ENCODE peak calls at places on chromosomes 3 and 15, in five cellular contexts. One of them, this sample, is unnamed.

GRCh38 chr3:66014056-66014455 is 24.7 kb downstream of the MAGI1 start:
- DNase-seq in T follicular helper cell: no peak
- DNase-seq in NCI-H226: no peak
- DNase-seq in WTC11: no peak
- DNase-seq in activated CD8-positive, alpha-beta T cell treated with anti-CD3 and anti-CD28 coated beads for 36 hours: no peak
- DNase-seq in this sample: no peak

GRCh38 chr15:70284438-70285214 is 186.9 kb upstream of the TLE3 start:
- DNase-seq in T follicular helper cell: no peak
- DNase-seq in NCI-H226: peak
- DNase-seq in WTC11: no peak
- DNase-seq in activated CD8-positive, alpha-beta T cell treated with anti-CD3 and anti-CD28 coated beads for 36 hours: no peak
- DNase-seq in this sample: peak

GRCh38 chr15:58308742-58309355 is 122.9 kb upstream of the LIPC start:
- DNase-seq in T follicular helper cell: no peak
- DNase-seq in NCI-H226: no peak
- DNase-seq in WTC11: no peak
- DNase-seq in activated CD8-positive, alpha-beta T cell treated with anti-CD3 and anti-CD28 coated beads for 36 hours: no peak
- DNase-seq in this sample: no peak

GRCh38 chr3:37993811-37994638 is 3.4 kb downstream of the VILL start:
- DNase-seq in T follicular helper cell: peak
- DNase-seq in NCI-H226: peak
- DNase-seq in WTC11: peak
- DNase-seq in activated CD8-positive, alpha-beta T cell treated with anti-CD3 and anti-CD28 coated beads for 36 hours: peak
- DNase-seq in this sample: peak

GRCh38 chr15:79431636-79432344 is at the start of gene MINAR1:
- DNase-seq in T follicular helper cell: no peak
- DNase-seq in NCI-H226: no peak
- DNase-seq in WTC11: peak
- DNase-seq in activated CD8-positive, alpha-beta T cell treated with anti-CD3 and anti-CD28 coated beads for 36 hours: peak
- DNase-seq in this sample: no peak

GRCh38 chr3:8742921-8743605 is 9.5 kb downstream of the CAV3 start:
- DNase-seq in T follicular helper cell: no peak
- DNase-seq in NCI-H226: peak
- DNase-seq in WTC11: no peak
- DNase-seq in activated CD8-positive, alpha-beta T cell treated with anti-CD3 and anti-CD28 coated beads for 36 hours: no peak
- DNase-seq in this sample: no peak

GRCh38 chr3:182078929-182079328 is 367.2 kb downstream of the SOX2 start:
- DNase-seq in T follicular helper cell: no peak
- DNase-seq in NCI-H226: no peak
- DNase-seq in WTC11: no peak
- DNase-seq in activated CD8-positive, alpha-beta T cell treated with anti-CD3 and anti-CD28 coated beads for 36 hours: no peak
- DNase-seq in this sample: no peak

GRCh38 chr15:74988007-74988800 is 7.2 kb upstream of the SCAMP5 start:
- DNase-seq in T follicular helper cell: no peak
- DNase-seq in NCI-H226: peak
- DNase-seq in WTC11: peak
- DNase-seq in activated CD8-positive, alpha-beta T cell treated with anti-CD3 and anti-CD28 coated beads for 36 hours: peak
- DNase-seq in this sample: peak

GRCh38 chr15:91200101-91200754 is 100.2 kb downstream of the SV2B start:
- DNase-seq in T follicular helper cell: no peak
- DNase-seq in NCI-H226: no peak
- DNase-seq in WTC11: no peak
- DNase-seq in activated CD8-positive, alpha-beta T cell treated with anti-CD3 and anti-CD28 coated beads for 36 hours: no peak
- DNase-seq in this sample: no peak

GRCh38 chr3:158532099-158532734 is 38.8 kb upstream of the MLF1 start:
- DNase-seq in T follicular helper cell: no peak
- DNase-seq in NCI-H226: peak
- DNase-seq in WTC11: no peak
- DNase-seq in activated CD8-positive, alpha-beta T cell treated with anti-CD3 and anti-CD28 coated beads for 36 hours: peak
- DNase-seq in this sample: no peak

GRCh38 chr3:87727783-87728182 is 331.0 kb downstream of the CGGBP1 start:
- DNase-seq in T follicular helper cell: no peak
- DNase-seq in NCI-H226: no peak
- DNase-seq in WTC11: peak
- DNase-seq in activated CD8-positive, alpha-beta T cell treated with anti-CD3 and anti-CD28 coated beads for 36 hours: no peak
- DNase-seq in this sample: no peak

GRCh38 chr3:47057212-47057671 is 77.8 kb downstream of the NBEAL2 start:
- DNase-seq in T follicular helper cell: peak
- DNase-seq in NCI-H226: no peak
- DNase-seq in WTC11: no peak
- DNase-seq in activated CD8-positive, alpha-beta T cell treated with anti-CD3 and anti-CD28 coated beads for 36 hours: peak
- DNase-seq in this sample: no peak

GRCh38 chr15:33700695-33701303 is 267.5 kb upstream of the CHRM5 start:
- DNase-seq in T follicular helper cell: peak
- DNase-seq in NCI-H226: peak
- DNase-seq in WTC11: peak
- DNase-seq in activated CD8-positive, alpha-beta T cell treated with anti-CD3 and anti-CD28 coated beads for 36 hours: peak
- DNase-seq in this sample: peak

GRCh38 chr3:138230525-138230924 is 43.4 kb downstream of the ARMC8 start:
- DNase-seq in T follicular helper cell: no peak
- DNase-seq in NCI-H226: no peak
- DNase-seq in WTC11: no peak
- DNase-seq in activated CD8-positive, alpha-beta T cell treated with anti-CD3 and anti-CD28 coated beads for 36 hours: no peak
- DNase-seq in this sample: no peak

GRCh38 chr3:128362026-128362965 is 104.4 kb downstream of the DNAJB8 start:
- DNase-seq in T follicular helper cell: no peak
- DNase-seq in NCI-H226: no peak
- DNase-seq in WTC11: no peak
- DNase-seq in activated CD8-positive, alpha-beta T cell treated with anti-CD3 and anti-CD28 coated beads for 36 hours: no peak
- DNase-seq in this sample: no peak

GRCh38 chr3:122481390-122481789 is 33.3 kb downstream of the KPNA1 start:
- DNase-seq in T follicular helper cell: no peak
- DNase-seq in NCI-H226: no peak
- DNase-seq in WTC11: no peak
- DNase-seq in activated CD8-positive, alpha-beta T cell treated with anti-CD3 and anti-CD28 coated beads for 36 hours: peak
- DNase-seq in this sample: no peak

GRCh38 chr3:72123908-72124441 is 339.0 kb upstream of the PROK2 start:
- DNase-seq in T follicular helper cell: no peak
- DNase-seq in NCI-H226: peak
- DNase-seq in WTC11: no peak
- DNase-seq in activated CD8-positive, alpha-beta T cell treated with anti-CD3 and anti-CD28 coated beads for 36 hours: peak
- DNase-seq in this sample: peak

GRCh38 chr3:5186854-5187151 is 704 bp upstream of the EDEM1 start:
- DNase-seq in T follicular helper cell: no peak
- DNase-seq in NCI-H226: no peak
- DNase-seq in WTC11: no peak
- DNase-seq in activated CD8-positive, alpha-beta T cell treated with anti-CD3 and anti-CD28 coated beads for 36 hours: no peak
- DNase-seq in this sample: no peak

GRCh38 chr3:71875461-71875947 is 90.6 kb upstream of the PROK2 start:
- DNase-seq in T follicular helper cell: peak
- DNase-seq in NCI-H226: peak
- DNase-seq in WTC11: peak
- DNase-seq in activated CD8-positive, alpha-beta T cell treated with anti-CD3 and anti-CD28 coated beads for 36 hours: peak
- DNase-seq in this sample: peak

GRCh38 chr3:161221881-161222600 is 930 bp downstream of the NMD3 start:
- DNase-seq in T follicular helper cell: no peak
- DNase-seq in NCI-H226: no peak
- DNase-seq in WTC11: no peak
- DNase-seq in activated CD8-positive, alpha-beta T cell treated with anti-CD3 and anti-CD28 coated beads for 36 hours: peak
- DNase-seq in this sample: no peak

GRCh38 chr3:96294143-96294542 is 520.3 kb upstream of the EPHA6 start:
- DNase-seq in T follicular helper cell: no peak
- DNase-seq in NCI-H226: no peak
- DNase-seq in WTC11: no peak
- DNase-seq in activated CD8-positive, alpha-beta T cell treated with anti-CD3 and anti-CD28 coated beads for 36 hours: no peak
- DNase-seq in this sample: no peak

GRCh38 chr3:147008886-147009285 is 397.5 kb downstream of the ZIC4 start:
- DNase-seq in T follicular helper cell: no peak
- DNase-seq in NCI-H226: no peak
- DNase-seq in WTC11: no peak
- DNase-seq in activated CD8-positive, alpha-beta T cell treated with anti-CD3 and anti-CD28 coated beads for 36 hours: no peak
- DNase-seq in this sample: no peak

GRCh38 chr3:86161493-86161892 is 829.5 kb downstream of the VGLL3 start:
- DNase-seq in T follicular helper cell: no peak
- DNase-seq in NCI-H226: no peak
- DNase-seq in WTC11: no peak
- DNase-seq in activated CD8-positive, alpha-beta T cell treated with anti-CD3 and anti-CD28 coated beads for 36 hours: no peak
- DNase-seq in this sample: no peak

GRCh38 chr3:127961963-127962362 is 46.9 kb downstream of the KBTBD12 start:
- DNase-seq in T follicular helper cell: no peak
- DNase-seq in NCI-H226: peak
- DNase-seq in WTC11: no peak
- DNase-seq in activated CD8-positive, alpha-beta T cell treated with anti-CD3 and anti-CD28 coated beads for 36 hours: no peak
- DNase-seq in this sample: peak

GRCh38 chr3:59609967-59610366 is 560.1 kb upstream of the CFAP20DC start:
- DNase-seq in T follicular helper cell: no peak
- DNase-seq in NCI-H226: no peak
- DNase-seq in WTC11: no peak
- DNase-seq in activated CD8-positive, alpha-beta T cell treated with anti-CD3 and anti-CD28 coated beads for 36 hours: no peak
- DNase-seq in this sample: no peak

GRCh38 chr3:46705751-46706572 is 4.8 kb downstream of the TMIE start:
- DNase-seq in T follicular helper cell: no peak
- DNase-seq in NCI-H226: no peak
- DNase-seq in WTC11: no peak
- DNase-seq in activated CD8-positive, alpha-beta T cell treated with anti-CD3 and anti-CD28 coated beads for 36 hours: no peak
- DNase-seq in this sample: no peak

GRCh38 chr3:24315991-24316390 is 178.7 kb downstream of the THRB start:
- DNase-seq in T follicular helper cell: no peak
- DNase-seq in NCI-H226: no peak
- DNase-seq in WTC11: no peak
- DNase-seq in activated CD8-positive, alpha-beta T cell treated with anti-CD3 and anti-CD28 coated beads for 36 hours: no peak
- DNase-seq in this sample: no peak

GRCh38 chr3:123113889-123114450 is 47.1 kb downstream of the PDIA5 start:
- DNase-seq in T follicular helper cell: no peak
- DNase-seq in NCI-H226: no peak
- DNase-seq in WTC11: no peak
- DNase-seq in activated CD8-positive, alpha-beta T cell treated with anti-CD3 and anti-CD28 coated beads for 36 hours: no peak
- DNase-seq in this sample: no peak

GRCh38 chr15:94576889-94577533 is 345.6 kb downstream of the MCTP2 start:
- DNase-seq in T follicular helper cell: no peak
- DNase-seq in NCI-H226: no peak
- DNase-seq in WTC11: peak
- DNase-seq in activated CD8-positive, alpha-beta T cell treated with anti-CD3 and anti-CD28 coated beads for 36 hours: peak
- DNase-seq in this sample: peak

GRCh38 chr3:151209652-151210051 is 6.6 kb upstream of the GPR171 start:
- DNase-seq in T follicular helper cell: no peak
- DNase-seq in NCI-H226: no peak
- DNase-seq in WTC11: no peak
- DNase-seq in activated CD8-positive, alpha-beta T cell treated with anti-CD3 and anti-CD28 coated beads for 36 hours: no peak
- DNase-seq in this sample: no peak

GRCh38 chr3:189714991-189715961 is 84.1 kb downstream of the TP63 start:
- DNase-seq in T follicular helper cell: no peak
- DNase-seq in NCI-H226: peak
- DNase-seq in WTC11: no peak
- DNase-seq in activated CD8-positive, alpha-beta T cell treated with anti-CD3 and anti-CD28 coated beads for 36 hours: no peak
- DNase-seq in this sample: no peak

GRCh38 chr3:117611242-117611641 is 901.7 kb downstream of the TUSC7 start:
- DNase-seq in T follicular helper cell: no peak
- DNase-seq in NCI-H226: no peak
- DNase-seq in WTC11: no peak
- DNase-seq in activated CD8-positive, alpha-beta T cell treated with anti-CD3 and anti-CD28 coated beads for 36 hours: no peak
- DNase-seq in this sample: no peak

GRCh38 chr3:168813261-168813660 is 717.5 kb upstream of the GOLIM4 start:
- DNase-seq in T follicular helper cell: no peak
- DNase-seq in NCI-H226: no peak
- DNase-seq in WTC11: no peak
- DNase-seq in activated CD8-positive, alpha-beta T cell treated with anti-CD3 and anti-CD28 coated beads for 36 hours: no peak
- DNase-seq in this sample: no peak

GRCh38 chr15:42313463-42313862 is 40.2 kb upstream of the TMEM87A start:
- DNase-seq in T follicular helper cell: no peak
- DNase-seq in NCI-H226: no peak
- DNase-seq in WTC11: no peak
- DNase-seq in activated CD8-positive, alpha-beta T cell treated with anti-CD3 and anti-CD28 coated beads for 36 hours: no peak
- DNase-seq in this sample: no peak